ENCODE peak calls at places on chromosomes 2 and 18, in ten cellular contexts. One of them, this sample, is unnamed.

GRCh38 chr2:42115588-42115987 is 53.6 kb upstream of the EML4 start:
- DNase-seq in RKO: no peak
- DNase-seq in SIG-M5: no peak
- DNase-seq in NCI-H1092 treated with DMSO at 0.1 percent for 48 hours: no peak
- DNase-seq in NCI-H460: no peak
- DNase-seq in GM10248: no peak
- DNase-seq in mucosa of gallbladder: no peak
- DNase-seq in activated naive CD4-positive, alpha-beta T cell treated with anti-CD3 and anti-CD28 coated beads, Interleukin-2, amount 10 ng/mL, durations not matched to agents 7 days and 5 days: no peak
- DNase-seq in HCEC 1CT: no peak
- DNase-seq in lower lobe of right lung: no peak
- DNase-seq in this sample: no peak

GRCh38 chr2:25339791-25340339 is 1.9 kb downstream of the DNMT3A start:
- DNase-seq in NCI-H460: no peak
- DNase-seq in NCI-H1092 treated with DMSO at 0.1 percent for 48 hours: peak
- DNase-seq in mucosa of gallbladder: no peak
- DNase-seq in GM10248: no peak
- DNase-seq in SIG-M5: no peak
- DNase-seq in lower lobe of right lung: no peak
- DNase-seq in activated naive CD4-positive, alpha-beta T cell treated with anti-CD3 and anti-CD28 coated beads, Interleukin-2, amount 10 ng/mL, durations not matched to agents 7 days and 5 days: no peak
- DNase-seq in HCEC 1CT: no peak
- DNase-seq in RKO: no peak
- DNase-seq in this sample: peak

GRCh38 chr18:42578781-42579180 is 536.7 kb downstream of the RIT2 start:
- DNase-seq in NCI-H1092 treated with DMSO at 0.1 percent for 48 hours: no peak
- DNase-seq in GM10248: no peak
- DNase-seq in SIG-M5: no peak
- DNase-seq in mucosa of gallbladder: no peak
- DNase-seq in activated naive CD4-positive, alpha-beta T cell treated with anti-CD3 and anti-CD28 coated beads, Interleukin-2, amount 10 ng/mL, durations not matched to agents 7 days and 5 days: no peak
- DNase-seq in NCI-H460: no peak
- DNase-seq in RKO: no peak
- DNase-seq in lower lobe of right lung: no peak
- DNase-seq in HCEC 1CT: no peak
- DNase-seq in this sample: no peak

GRCh38 chr2:183665403-183665802 is 541.2 kb downstream of the NUP35 start:
- DNase-seq in activated naive CD4-positive, alpha-beta T cell treated with anti-CD3 and anti-CD28 coated beads, Interleukin-2, amount 10 ng/mL, durations not matched to agents 7 days and 5 days: no peak
- DNase-seq in NCI-H1092 treated with DMSO at 0.1 percent for 48 hours: peak
- DNase-seq in GM10248: no peak
- DNase-seq in lower lobe of right lung: no peak
- DNase-seq in SIG-M5: no peak
- DNase-seq in RKO: no peak
- DNase-seq in NCI-H460: no peak
- DNase-seq in mucosa of gallbladder: no peak
- DNase-seq in HCEC 1CT: no peak
- DNase-seq in this sample: no peak

GRCh38 chr2:179106342-179107178 is 56.6 kb upstream of the CCDC141 start:
- DNase-seq in activated naive CD4-positive, alpha-beta T cell treated with anti-CD3 and anti-CD28 coated beads, Interleukin-2, amount 10 ng/mL, durations not matched to agents 7 days and 5 days: no peak
- DNase-seq in mucosa of gallbladder: peak
- DNase-seq in GM10248: no peak
- DNase-seq in RKO: peak
- DNase-seq in NCI-H460: peak
- DNase-seq in HCEC 1CT: peak
- DNase-seq in NCI-H1092 treated with DMSO at 0.1 percent for 48 hours: peak
- DNase-seq in lower lobe of right lung: no peak
- DNase-seq in SIG-M5: no peak
- DNase-seq in this sample: no peak

GRCh38 chr2:64210816-64211215 is 66.6 kb upstream of the PELI1 start:
- DNase-seq in NCI-H1092 treated with DMSO at 0.1 percent for 48 hours: no peak
- DNase-seq in RKO: no peak
- DNase-seq in activated naive CD4-positive, alpha-beta T cell treated with anti-CD3 and anti-CD28 coated beads, Interleukin-2, amount 10 ng/mL, durations not matched to agents 7 days and 5 days: no peak
- DNase-seq in NCI-H460: no peak
- DNase-seq in lower lobe of right lung: no peak
- DNase-seq in mucosa of gallbladder: no peak
- DNase-seq in GM10248: no peak
- DNase-seq in HCEC 1CT: no peak
- DNase-seq in SIG-M5: no peak
- DNase-seq in this sample: no peak

GRCh38 chr2:194289712-194290346 is 1367.2 kb upstream of the SLC39A10 start:
- DNase-seq in RKO: no peak
- DNase-seq in NCI-H460: no peak
- DNase-seq in activated naive CD4-positive, alpha-beta T cell treated with anti-CD3 and anti-CD28 coated beads, Interleukin-2, amount 10 ng/mL, durations not matched to agents 7 days and 5 days: no peak
- DNase-seq in mucosa of gallbladder: no peak
- DNase-seq in lower lobe of right lung: no peak
- DNase-seq in SIG-M5: no peak
- DNase-seq in HCEC 1CT: no peak
- DNase-seq in NCI-H1092 treated with DMSO at 0.1 percent for 48 hours: no peak
- DNase-seq in GM10248: no peak
- DNase-seq in this sample: no peak

GRCh38 chr2:149050188-149050587 is 11.7 kb downstream of the LYPD6B start:
- DNase-seq in NCI-H460: no peak
- DNase-seq in RKO: no peak
- DNase-seq in HCEC 1CT: peak
- DNase-seq in lower lobe of right lung: no peak
- DNase-seq in SIG-M5: no peak
- DNase-seq in activated naive CD4-positive, alpha-beta T cell treated with anti-CD3 and anti-CD28 coated beads, Interleukin-2, amount 10 ng/mL, durations not matched to agents 7 days and 5 days: no peak
- DNase-seq in GM10248: no peak
- DNase-seq in NCI-H1092 treated with DMSO at 0.1 percent for 48 hours: no peak
- DNase-seq in mucosa of gallbladder: no peak
- DNase-seq in this sample: no peak